ENCODE peak calls at places on chromosomes 3 and 15, in seven cellular contexts. One of them, this sample, is unnamed.

GRCh38 chr15:78079296-78080087 is 2.0 kb upstream of the TBC1D2B start:
- DNase-seq in CD4-positive, alpha-beta T cell: no peak
- DNase-seq in stomach: no peak
- DNase-seq in fibroblast of pulmonary artery: no peak
- DNase-seq in psoas muscle: no peak
- DNase-seq in heart left ventricle: no peak
- DNase-seq in testis: no peak
- DNase-seq in this sample: no peak

GRCh38 chr15:65373163-65373651 is 4.6 kb downstream of the IGDCC3 start:
- DNase-seq in CD4-positive, alpha-beta T cell: no peak
- DNase-seq in stomach: no peak
- DNase-seq in fibroblast of pulmonary artery: no peak
- DNase-seq in psoas muscle: no peak
- DNase-seq in heart left ventricle: no peak
- DNase-seq in testis: no peak
- DNase-seq in this sample: peak; percentile 13

GRCh38 chr15:58440181-58440910 is 8.6 kb downstream of the LIPC start:
- DNase-seq in CD4-positive, alpha-beta T cell: no peak
- DNase-seq in stomach: peak; percentile 76
- DNase-seq in fibroblast of pulmonary artery: no peak
- DNase-seq in psoas muscle: no peak
- DNase-seq in heart left ventricle: peak; percentile 47
- DNase-seq in testis: no peak
- DNase-seq in this sample: no peak

GRCh38 chr3:50625879-50626182 is 8.9 kb downstream of the MAPKAPK3 start:
- DNase-seq in CD4-positive, alpha-beta T cell: no peak
- DNase-seq in stomach: no peak
- DNase-seq in fibroblast of pulmonary artery: no peak
- DNase-seq in psoas muscle: peak; percentile 95
- DNase-seq in heart left ventricle: no peak
- DNase-seq in testis: no peak
- DNase-seq in this sample: no peak

GRCh38 chr3:107604057-107604802 is 81.5 kb downstream of the BBX start:
- DNase-seq in CD4-positive, alpha-beta T cell: no peak
- DNase-seq in stomach: no peak
- DNase-seq in fibroblast of pulmonary artery: peak; percentile 67
- DNase-seq in psoas muscle: no peak
- DNase-seq in heart left ventricle: no peak
- DNase-seq in testis: no peak
- DNase-seq in this sample: no peak

GRCh38 chr3:59364471-59364870 is 314.6 kb upstream of the CFAP20DC start:
- DNase-seq in CD4-positive, alpha-beta T cell: no peak
- DNase-seq in stomach: no peak
- DNase-seq in fibroblast of pulmonary artery: peak; percentile 20
- DNase-seq in psoas muscle: no peak
- DNase-seq in heart left ventricle: no peak
- DNase-seq in testis: no peak
- DNase-seq in this sample: no peak

GRCh38 chr3:127886276-127886862 is 28.7 kb upstream of the KBTBD12 start:
- DNase-seq in CD4-positive, alpha-beta T cell: no peak
- DNase-seq in stomach: no peak
- DNase-seq in fibroblast of pulmonary artery: no peak
- DNase-seq in psoas muscle: no peak
- DNase-seq in heart left ventricle: no peak
- DNase-seq in testis: no peak
- DNase-seq in this sample: no peak

GRCh38 chr3:77686560-77686959 is 646.7 kb downstream of the ROBO2 start:
- DNase-seq in CD4-positive, alpha-beta T cell: no peak
- DNase-seq in stomach: no peak
- DNase-seq in fibroblast of pulmonary artery: no peak
- DNase-seq in psoas muscle: no peak
- DNase-seq in heart left ventricle: no peak
- DNase-seq in testis: no peak
- DNase-seq in this sample: no peak

GRCh38 chr3:50194903-50195500 is 3.6 kb downstream of the GNAT1 start:
- DNase-seq in CD4-positive, alpha-beta T cell: peak; percentile 18
- DNase-seq in stomach: no peak
- DNase-seq in fibroblast of pulmonary artery: no peak
- DNase-seq in psoas muscle: no peak
- DNase-seq in heart left ventricle: no peak
- DNase-seq in testis: no peak
- DNase-seq in this sample: no peak

GRCh38 chr3:184050217-184050847 is 2.5 kb upstream of the HTR3C start:
- DNase-seq in CD4-positive, alpha-beta T cell: no peak
- DNase-seq in stomach: peak; percentile 80
- DNase-seq in fibroblast of pulmonary artery: no peak
- DNase-seq in psoas muscle: no peak
- DNase-seq in heart left ventricle: no peak
- DNase-seq in testis: no peak
- DNase-seq in this sample: peak; percentile 17

GRCh38 chr3:190425833-190426232 is 23.9 kb downstream of the TMEM207 start:
- DNase-seq in CD4-positive, alpha-beta T cell: no peak
- DNase-seq in stomach: no peak
- DNase-seq in fibroblast of pulmonary artery: no peak
- DNase-seq in psoas muscle: no peak
- DNase-seq in heart left ventricle: no peak
- DNase-seq in testis: no peak
- DNase-seq in this sample: no peak

GRCh38 chr3:167406876-167407492 is 26.9 kb upstream of the ZBBX start:
- DNase-seq in CD4-positive, alpha-beta T cell: no peak
- DNase-seq in stomach: peak; percentile 31
- DNase-seq in fibroblast of pulmonary artery: peak; percentile 70
- DNase-seq in psoas muscle: no peak
- DNase-seq in heart left ventricle: peak; percentile 31
- DNase-seq in testis: peak; percentile 57
- DNase-seq in this sample: no peak
- TF ChIP-seq CTCF in CD4-positive, alpha-beta T cell: no peak
- TF ChIP-seq CTCF in stomach: peak; percentile 15
- TF ChIP-seq CTCF in fibroblast of pulmonary artery: peak; percentile 44
- TF ChIP-seq CTCF in psoas muscle: peak; percentile 25
- TF ChIP-seq CTCF in heart left ventricle: peak; percentile 31
- TF ChIP-seq CTCF in testis: no peak
- TF ChIP-seq CTCF in this sample: no peak

DNA sequence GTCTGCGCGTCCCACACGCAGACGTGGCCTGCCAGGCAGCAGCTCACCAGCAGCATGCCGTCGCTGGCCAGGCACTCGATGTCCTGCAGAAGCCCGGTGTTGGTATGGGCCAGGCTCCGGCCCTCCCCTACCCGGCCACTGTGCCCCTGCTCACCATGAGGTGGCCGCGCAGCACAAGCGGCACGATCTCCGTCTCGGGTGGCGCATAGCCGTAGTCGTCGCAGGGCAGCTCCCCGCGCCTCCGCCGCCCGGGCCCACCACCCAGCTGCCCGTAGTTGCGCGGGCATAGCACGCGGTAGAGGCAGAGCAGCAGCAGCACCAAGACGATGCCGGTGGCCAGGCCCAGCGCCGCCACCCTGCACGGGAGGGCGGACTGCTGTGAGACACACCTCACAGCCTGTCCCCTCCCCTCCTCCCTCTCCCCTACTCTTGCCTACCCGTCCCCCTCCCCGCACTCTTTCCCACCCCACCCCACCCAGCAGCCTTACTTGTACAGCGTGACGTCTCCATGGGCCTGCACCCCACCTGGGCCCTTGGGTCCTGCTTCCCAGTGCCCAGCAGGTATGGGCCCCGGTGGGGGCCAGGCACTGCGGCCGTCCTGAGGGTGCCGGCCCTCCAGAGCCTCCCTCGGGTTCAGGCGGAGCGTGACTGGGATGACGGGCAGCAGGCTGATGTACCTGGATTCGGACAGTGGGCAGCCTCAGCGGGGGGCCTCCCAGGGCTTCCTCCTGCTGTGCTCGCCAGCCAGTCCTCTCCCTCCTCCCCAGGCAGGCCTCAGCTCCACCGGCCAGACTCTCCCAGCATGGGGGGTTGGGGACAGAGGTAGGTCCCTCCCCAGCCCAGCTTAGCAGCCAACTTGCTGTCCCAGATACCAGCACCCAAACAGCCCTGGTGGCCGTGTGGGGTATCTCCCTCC is 37.6 kb downstream of the PTPN23 start:
- DNase-seq in CD4-positive, alpha-beta T cell: no peak
- DNase-seq in stomach: no peak
- DNase-seq in fibroblast of pulmonary artery: no peak
- DNase-seq in psoas muscle: no peak
- DNase-seq in heart left ventricle: no peak
- DNase-seq in testis: no peak
- DNase-seq in this sample: no peak
- TF ChIP-seq CTCF in CD4-positive, alpha-beta T cell: no peak
- TF ChIP-seq CTCF in stomach: no peak
- TF ChIP-seq CTCF in fibroblast of pulmonary artery: no peak
- TF ChIP-seq CTCF in psoas muscle: no peak
- TF ChIP-seq CTCF in heart left ventricle: no peak
- TF ChIP-seq CTCF in testis: no peak
- TF ChIP-seq CTCF in this sample: no peak

GRCh38 chr3:105490045-105490444 is 123.3 kb downstream of the ALCAM start:
- DNase-seq in CD4-positive, alpha-beta T cell: no peak
- DNase-seq in stomach: no peak
- DNase-seq in fibroblast of pulmonary artery: peak; percentile 26
- DNase-seq in psoas muscle: no peak
- DNase-seq in heart left ventricle: no peak
- DNase-seq in testis: no peak
- DNase-seq in this sample: no peak

GRCh38 chr3:105496343-105496742 is 129.6 kb downstream of the ALCAM start:
- DNase-seq in CD4-positive, alpha-beta T cell: no peak
- DNase-seq in stomach: no peak
- DNase-seq in fibroblast of pulmonary artery: no peak
- DNase-seq in psoas muscle: no peak
- DNase-seq in heart left ventricle: no peak
- DNase-seq in testis: no peak
- DNase-seq in this sample: no peak

GRCh38 chr3:105497381-105497780 is 130.7 kb downstream of the ALCAM start:
- DNase-seq in CD4-positive, alpha-beta T cell: no peak
- DNase-seq in stomach: no peak
- DNase-seq in fibroblast of pulmonary artery: no peak
- DNase-seq in psoas muscle: no peak
- DNase-seq in heart left ventricle: no peak
- DNase-seq in testis: no peak
- DNase-seq in this sample: no peak

GRCh38 chr3:105493305-105493892 is 126.7 kb downstream of the ALCAM start:
- DNase-seq in CD4-positive, alpha-beta T cell: no peak
- DNase-seq in stomach: no peak
- DNase-seq in fibroblast of pulmonary artery: no peak
- DNase-seq in psoas muscle: no peak
- DNase-seq in heart left ventricle: no peak
- DNase-seq in testis: no peak
- DNase-seq in this sample: no peak

GRCh38 chr3:105495021-105495420 is 128.3 kb downstream of the ALCAM start:
- DNase-seq in CD4-positive, alpha-beta T cell: no peak
- DNase-seq in stomach: no peak
- DNase-seq in fibroblast of pulmonary artery: peak; percentile 29
- DNase-seq in psoas muscle: no peak
- DNase-seq in heart left ventricle: no peak
- DNase-seq in testis: no peak
- DNase-seq in this sample: no peak
- TF ChIP-seq CTCF in CD4-positive, alpha-beta T cell: no peak
- TF ChIP-seq CTCF in stomach: no peak
- TF ChIP-seq CTCF in fibroblast of pulmonary artery: no peak
- TF ChIP-seq CTCF in psoas muscle: no peak
- TF ChIP-seq CTCF in heart left ventricle: no peak
- TF ChIP-seq CTCF in testis: no peak
- TF ChIP-seq CTCF in this sample: no peak

GRCh38 chr15:101242160-101242998 is 9.5 kb downstream of the CHSY1 start:
- DNase-seq in CD4-positive, alpha-beta T cell: peak; percentile 22
- DNase-seq in stomach: no peak
- DNase-seq in fibroblast of pulmonary artery: peak; percentile 81
- DNase-seq in psoas muscle: no peak
- DNase-seq in heart left ventricle: no peak
- DNase-seq in testis: no peak
- DNase-seq in this sample: no peak

GRCh38 chr15:101243420-101243819 is 8.4 kb downstream of the CHSY1 start:
- DNase-seq in CD4-positive, alpha-beta T cell: no peak
- DNase-seq in stomach: no peak
- DNase-seq in fibroblast of pulmonary artery: no peak
- DNase-seq in psoas muscle: no peak
- DNase-seq in heart left ventricle: no peak
- DNase-seq in testis: no peak
- DNase-seq in this sample: no peak

GRCh38 chr15:101242999-101243336 is 8.9 kb downstream of the CHSY1 start:
- DNase-seq in CD4-positive, alpha-beta T cell: no peak
- DNase-seq in stomach: no peak
- DNase-seq in fibroblast of pulmonary artery: no peak
- DNase-seq in psoas muscle: no peak
- DNase-seq in heart left ventricle: no peak
- DNase-seq in testis: no peak
- DNase-seq in this sample: no peak

GRCh38 chr15:101244889-101245668 is 6.8 kb downstream of the CHSY1 start:
- DNase-seq in CD4-positive, alpha-beta T cell: no peak
- DNase-seq in stomach: no peak
- DNase-seq in fibroblast of pulmonary artery: no peak
- DNase-seq in psoas muscle: no peak
- DNase-seq in heart left ventricle: no peak
- DNase-seq in testis: no peak
- DNase-seq in this sample: no peak

DNA sequence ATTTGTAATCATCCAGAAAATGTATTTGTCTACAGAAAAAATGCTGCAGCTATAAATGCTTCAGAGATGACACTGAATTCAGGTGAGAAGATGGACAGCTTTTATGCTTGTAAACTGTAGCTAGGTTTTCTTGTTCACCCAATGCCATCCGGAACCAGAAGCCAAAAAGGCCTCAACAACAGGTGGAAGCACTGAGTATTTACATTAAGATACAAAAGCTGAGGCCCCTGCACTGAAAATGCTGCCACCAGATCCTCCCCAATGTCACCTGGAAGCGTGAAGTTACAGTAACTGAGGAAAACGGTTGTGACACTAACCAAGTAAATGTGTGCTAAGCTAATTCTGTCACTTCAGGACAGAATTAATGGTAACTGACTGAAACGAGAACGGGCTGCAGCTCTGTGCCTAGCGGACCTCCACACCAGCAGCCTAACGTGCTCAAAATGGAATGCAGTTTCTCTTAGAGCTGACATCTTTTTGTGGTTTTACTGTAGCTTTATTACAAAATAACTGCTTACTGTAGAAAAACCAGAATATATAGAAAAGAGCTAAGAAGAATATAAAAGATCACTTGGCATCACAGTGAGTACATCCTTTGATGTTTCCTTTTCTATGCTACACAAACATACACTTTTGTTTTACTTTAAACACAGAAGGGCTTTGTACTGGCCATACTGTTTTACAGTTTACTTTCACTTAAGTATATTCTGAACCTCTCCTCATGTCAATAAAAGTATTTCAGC is 7.6 kb downstream of the CHSY1 start:
- DNase-seq in CD4-positive, alpha-beta T cell: no peak
- DNase-seq in stomach: no peak
- DNase-seq in fibroblast of pulmonary artery: no peak
- DNase-seq in psoas muscle: no peak
- DNase-seq in heart left ventricle: no peak
- DNase-seq in testis: no peak
- DNase-seq in this sample: no peak
- TF ChIP-seq CTCF in CD4-positive, alpha-beta T cell: no peak
- TF ChIP-seq CTCF in stomach: no peak
- TF ChIP-seq CTCF in fibroblast of pulmonary artery: no peak
- TF ChIP-seq CTCF in psoas muscle: no peak
- TF ChIP-seq CTCF in heart left ventricle: no peak
- TF ChIP-seq CTCF in testis: no peak
- TF ChIP-seq CTCF in this sample: no peak

GRCh38 chr15:80856400-80856799 is 77.2 kb downstream of the CEMIP start:
- DNase-seq in CD4-positive, alpha-beta T cell: no peak
- DNase-seq in stomach: no peak
- DNase-seq in fibroblast of pulmonary artery: no peak
- DNase-seq in psoas muscle: no peak
- DNase-seq in heart left ventricle: no peak
- DNase-seq in testis: no peak
- DNase-seq in this sample: no peak
- TF ChIP-seq CTCF in CD4-positive, alpha-beta T cell: no peak
- TF ChIP-seq CTCF in stomach: no peak
- TF ChIP-seq CTCF in fibroblast of pulmonary artery: peak; percentile 12
- TF ChIP-seq CTCF in psoas muscle: no peak
- TF ChIP-seq CTCF in heart left ventricle: no peak
- TF ChIP-seq CTCF in testis: no peak
- TF ChIP-seq CTCF in this sample: no peak

This sample was measured in mucosa of descending colon.